ENCODE peak calls at places on chromosomes 13 and 19, in ten cellular contexts. J, X, G, B, L, K, D, P, H and E are unnamed samples.

GRCh38 chr19:22530042-22530441 is 104.1 kb upstream of the ZNF492 start:
- DNase-seq in J (no peak), X (no peak), G (no peak), B (no peak), L (no peak), K (no peak), D (no peak), P (no peak), H (no peak), E (no peak)

GRCh38 chr13:41222259-41222852 is 28.0 kb upstream of the KBTBD7 start:
- DNase-seq in J (peak; percentile 46), X (peak; percentile 29), G (peak; percentile 43), B (peak; percentile 66), L (peak; percentile 60), K (no peak), D (peak; percentile 68), P (peak; percentile 36), H (peak; percentile 68), E (peak; percentile 43)

GRCh38 chr19:58543826-58544590 is at the start of gene TRIM28:
- DNase-seq in J (peak; percentile 90), X (peak; percentile 99), G (peak; percentile 97), B (peak; percentile 100), L (peak; percentile 98), K (peak; percentile 100), D (peak; percentile 99), P (peak; percentile 99), H (peak; percentile 99), E (peak; percentile 99)

GRCh38 chr13:66627512-66627911 is 602.6 kb downstream of the PCDH9 start:
- DNase-seq in J (no peak), X (no peak), G (no peak), B (no peak), L (peak; percentile 2), K (no peak), D (no peak), P (no peak), H (no peak), E (no peak)

GRCh38 chr19:1856345-1856697 is 7.1 kb downstream of the KLF16 start:
- DNase-seq in J (no peak), X (no peak), G (no peak), B (no peak), L (no peak), K (no peak), D (no peak), P (no peak), H (no peak), E (no peak)

GRCh38 chr13:84668637-84669036 is 786.4 kb upstream of the SLITRK1 start:
- DNase-seq in J (no peak), X (no peak), G (no peak), B (no peak), L (no peak), K (no peak), D (no peak), P (no peak), H (no peak), E (no peak)

GRCh38 chr13:46607768-46608553 is 55.0 kb downstream of the LRCH1 start:
- DNase-seq in J (no peak), X (no peak), G (no peak), B (no peak), L (no peak), K (no peak), D (peak; percentile 46), P (no peak), H (no peak), E (no peak)

GRCh38 chr19:45879055-45879454 is 6.9 kb downstream of the IRF2BP1 start:
- DNase-seq in J (no peak), X (no peak), G (no peak), B (no peak), L (no peak), K (no peak), D (no peak), P (no peak), H (no peak), E (no peak)

GRCh38 chr19:14758816-14759215 is 19.5 kb downstream of the ADGRE2 start:
- DNase-seq in J (no peak), X (no peak), G (no peak), B (no peak), L (no peak), K (peak; percentile 23), D (no peak), P (no peak), H (no peak), E (no peak)

DNA sequence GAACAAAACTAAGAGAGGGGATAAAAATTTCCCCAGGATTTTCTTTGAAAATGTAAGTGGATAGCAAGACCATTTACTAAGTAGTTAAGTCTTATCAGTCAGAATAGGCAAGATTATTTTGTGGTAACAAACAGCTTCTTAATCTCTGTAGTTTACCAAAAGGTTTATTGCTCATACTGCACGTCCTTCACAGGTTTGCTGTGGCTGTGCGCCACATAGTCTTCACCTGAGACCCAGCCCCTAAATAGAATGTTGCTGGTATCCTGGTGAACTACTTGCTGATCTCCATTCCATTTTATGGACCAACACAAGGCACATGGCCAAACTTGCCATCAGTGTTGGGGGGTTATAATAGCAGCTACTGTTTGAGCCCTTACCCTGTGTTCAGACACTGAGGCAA is 44.6 kb downstream of the FNDC3A start:
- DNase-seq in J (no peak), X (no peak), G (no peak), B (no peak), L (no peak), K (no peak), D (no peak), P (no peak), H (no peak), E (no peak)
- H3K4me3 ChIP-seq in J (no peak overlapping the region), X (no peak overlapping the region), G (no peak overlapping the region), B (no peak overlapping the region), L (no peak overlapping the region), K (no peak overlapping the region), D (no peak overlapping the region), P (no peak overlapping the region), H (no peak overlapping the region), E (no peak overlapping the region)

DNA sequence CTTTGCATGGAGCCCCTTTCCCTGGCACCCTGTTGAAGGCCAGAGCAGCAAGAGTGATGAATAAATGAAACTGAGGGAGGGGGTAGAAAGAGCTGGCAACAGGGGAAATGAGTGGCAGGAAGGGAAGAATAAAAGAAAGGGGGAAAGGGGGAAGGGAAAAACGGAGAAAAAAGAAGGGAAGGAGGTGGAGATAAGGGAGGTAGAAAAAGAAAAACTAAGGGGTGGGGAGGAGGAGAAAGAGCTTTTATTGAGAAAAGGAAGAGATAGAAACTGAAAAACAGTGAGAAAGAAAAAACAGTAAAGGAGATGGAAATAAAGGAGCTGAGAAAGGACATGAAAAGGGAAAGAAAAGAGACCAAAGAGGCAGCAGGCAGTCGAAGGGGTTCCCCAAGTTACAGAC is 42.1 kb downstream of the DEDD2 start:
- DNase-seq in J (no peak), X (no peak), G (no peak), B (no peak), L (no peak), K (no peak), D (no peak), P (no peak), H (no peak), E (no peak)
- TF ChIP-seq CTCF in J (no peak), X (no peak), G (no peak), B (no peak), L (no peak), K (no peak), D (no peak), P (no peak), H (no peak), E (no peak)

GRCh38 chr13:26699197-26699490 is 61.4 kb downstream of the GPR12 start:
- DNase-seq in J (no peak), X (no peak), G (no peak), B (no peak), L (no peak), K (no peak), D (no peak), P (no peak), H (no peak), E (no peak)

GRCh38 chr13:26695891-26696311 is 64.7 kb downstream of the GPR12 start:
- DNase-seq in J (no peak), X (no peak), G (no peak), B (no peak), L (no peak), K (no peak), D (no peak), P (no peak), H (no peak), E (no peak)

GRCh38 chr13:26697069-26697955 is 63.3 kb downstream of the GPR12 start:
- DNase-seq in J (no peak), X (no peak), G (no peak), B (no peak), L (no peak), K (no peak), D (no peak), P (no peak), H (no peak), E (no peak)

GRCh38 chr13:26695360-26695705 is 65.3 kb downstream of the GPR12 start:
- DNase-seq in J (no peak), X (no peak), G (no peak), B (no peak), L (no peak), K (no peak), D (no peak), P (no peak), H (no peak), E (peak; percentile 5)

GRCh38 chr13:26698392-26699196 is 62.0 kb downstream of the GPR12 start:
- DNase-seq in J (peak; percentile 32), X (peak; percentile 80), G (peak; percentile 57), B (peak; percentile 92), L (peak; percentile 82), K (peak; percentile 92), D (peak; percentile 80), P (peak; percentile 65), H (peak; percentile 90), E (peak; percentile 86)
- H3K4me3 ChIP-seq in J (no peak overlapping the region), X (peak overlapping the region; percentile 36), G (peak overlapping the region; percentile 21), B (peak overlapping the region; percentile 15), L (peak overlapping the region; percentile 14), K (no peak overlapping the region), D (no peak overlapping the region), P (no peak overlapping the region), H (no peak overlapping the region), E (peak overlapping the region; percentile 24)

DNA sequence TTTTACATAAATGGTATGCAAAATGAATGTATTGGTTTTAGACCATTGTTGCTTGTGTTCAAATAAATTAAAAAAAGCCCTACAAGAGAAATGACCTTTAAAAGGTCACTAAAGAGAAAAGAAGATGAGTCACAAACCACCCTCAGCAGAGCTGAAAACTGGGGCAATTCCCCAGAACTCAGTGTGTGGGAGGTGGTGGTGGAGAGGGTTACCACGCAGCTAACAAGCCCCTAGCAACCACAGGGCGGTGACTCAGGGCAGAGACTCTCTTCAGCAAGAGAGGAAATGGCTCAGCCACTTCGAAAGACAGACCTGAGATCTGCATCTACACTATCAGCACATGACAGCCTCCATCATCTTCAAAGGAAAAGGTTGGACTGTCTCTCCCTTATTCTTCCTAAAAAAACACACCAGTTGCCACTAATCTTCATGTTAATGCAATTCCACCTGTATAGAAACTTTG is 29.4 kb upstream of the NDFIP2 start:
- DNase-seq in J (no peak), X (peak; percentile 95), G (no peak), B (peak; percentile 82), L (peak; percentile 57), K (peak; percentile 71), D (peak; percentile 84), P (peak; percentile 95), H (peak; percentile 88), E (peak; percentile 84)
- TF ChIP-seq CTCF in J (no peak), X (no peak), G (no peak), B (no peak), L (no peak), K (no peak), D (no peak), P (no peak), H (no peak), E (no peak)